ENCODE peak calls at places on chromosomes 11 and 22, in nine cellular contexts. One of them, this sample, is unnamed.

GRCh38 chr11:32113637-32114203 is 22.8 kb downstream of the RCN1 start:
- DNase-seq in stimulated activated CD4-positive, alpha-beta T cell treated with anti-CD3 and anti-CD28 coated beads, Interleukin-4, amount 100 ng/mL, for 48 hours: no peak
- DNase-seq in amniotic stem cell: no peak
- DNase-seq in NCI-H748 treated with DMSO at 0.1 percent for 48 hours: no peak
- DNase-seq in neural crest cell: no peak
- DNase-seq in NCI-H774: no peak
- DNase-seq in lung microvascular endothelial cell: no peak
- DNase-seq in RCC 7860: no peak
- DNase-seq in endothelial cell: no peak
- DNase-seq in this sample: no peak

GRCh38 chr11:34154059-34154875 is 48.8 kb downstream of the NAT10 start:
- DNase-seq in stimulated activated CD4-positive, alpha-beta T cell treated with anti-CD3 and anti-CD28 coated beads, Interleukin-4, amount 100 ng/mL, for 48 hours: no peak
- DNase-seq in amniotic stem cell: no peak
- DNase-seq in NCI-H748 treated with DMSO at 0.1 percent for 48 hours: no peak
- DNase-seq in neural crest cell: no peak
- DNase-seq in NCI-H774: no peak
- DNase-seq in lung microvascular endothelial cell: no peak
- DNase-seq in RCC 7860: no peak
- DNase-seq in endothelial cell: no peak
- DNase-seq in this sample: no peak

GRCh38 chr11:32262367-32262766 is 171.5 kb downstream of the RCN1 start:
- DNase-seq in stimulated activated CD4-positive, alpha-beta T cell treated with anti-CD3 and anti-CD28 coated beads, Interleukin-4, amount 100 ng/mL, for 48 hours: no peak
- DNase-seq in amniotic stem cell: no peak
- DNase-seq in NCI-H748 treated with DMSO at 0.1 percent for 48 hours: no peak
- DNase-seq in neural crest cell: no peak
- DNase-seq in NCI-H774: no peak
- DNase-seq in lung microvascular endothelial cell: no peak
- DNase-seq in RCC 7860: no peak
- DNase-seq in endothelial cell: no peak
- DNase-seq in this sample: no peak

GRCh38 chr22:34111210-34111824 is 191.0 kb upstream of the LARGE1 start:
- DNase-seq in stimulated activated CD4-positive, alpha-beta T cell treated with anti-CD3 and anti-CD28 coated beads, Interleukin-4, amount 100 ng/mL, for 48 hours: peak; percentile 4
- DNase-seq in amniotic stem cell: no peak
- DNase-seq in NCI-H748 treated with DMSO at 0.1 percent for 48 hours: no peak
- DNase-seq in neural crest cell: peak; percentile 25
- DNase-seq in NCI-H774: peak; percentile 1
- DNase-seq in lung microvascular endothelial cell: peak; percentile 12
- DNase-seq in RCC 7860: peak; percentile 14
- DNase-seq in endothelial cell: peak; percentile 13
- DNase-seq in this sample: peak; percentile 7

GRCh38 chr11:120229451-120230424 is 10.2 kb upstream of the POU2F3 start:
- DNase-seq in stimulated activated CD4-positive, alpha-beta T cell treated with anti-CD3 and anti-CD28 coated beads, Interleukin-4, amount 100 ng/mL, for 48 hours: no peak
- DNase-seq in amniotic stem cell: no peak
- DNase-seq in NCI-H748 treated with DMSO at 0.1 percent for 48 hours: no peak
- DNase-seq in neural crest cell: no peak
- DNase-seq in NCI-H774: no peak
- DNase-seq in lung microvascular endothelial cell: peak; percentile 48
- DNase-seq in RCC 7860: peak; percentile 4
- DNase-seq in endothelial cell: peak; percentile 41
- DNase-seq in this sample: peak; percentile 49

GRCh38 chr11:34523053-34523452 is 9.5 kb upstream of the ELF5 start:
- DNase-seq in stimulated activated CD4-positive, alpha-beta T cell treated with anti-CD3 and anti-CD28 coated beads, Interleukin-4, amount 100 ng/mL, for 48 hours: no peak
- DNase-seq in amniotic stem cell: no peak
- DNase-seq in NCI-H748 treated with DMSO at 0.1 percent for 48 hours: no peak
- DNase-seq in neural crest cell: no peak
- DNase-seq in NCI-H774: no peak
- DNase-seq in lung microvascular endothelial cell: no peak
- DNase-seq in RCC 7860: no peak
- DNase-seq in endothelial cell: no peak
- DNase-seq in this sample: no peak

GRCh38 chr22:47497666-47498065 is 735.2 kb downstream of the TBC1D22A start:
- DNase-seq in stimulated activated CD4-positive, alpha-beta T cell treated with anti-CD3 and anti-CD28 coated beads, Interleukin-4, amount 100 ng/mL, for 48 hours: no peak
- DNase-seq in amniotic stem cell: no peak
- DNase-seq in NCI-H748 treated with DMSO at 0.1 percent for 48 hours: no peak
- DNase-seq in neural crest cell: no peak
- DNase-seq in NCI-H774: no peak
- DNase-seq in lung microvascular endothelial cell: no peak
- DNase-seq in RCC 7860: no peak
- DNase-seq in endothelial cell: no peak
- DNase-seq in this sample: no peak

GRCh38 chr11:124751741-124752470 is at the start of gene VSIG2:
- DNase-seq in stimulated activated CD4-positive, alpha-beta T cell treated with anti-CD3 and anti-CD28 coated beads, Interleukin-4, amount 100 ng/mL, for 48 hours: no peak
- DNase-seq in amniotic stem cell: no peak
- DNase-seq in NCI-H748 treated with DMSO at 0.1 percent for 48 hours: no peak
- DNase-seq in neural crest cell: no peak
- DNase-seq in NCI-H774: no peak
- DNase-seq in lung microvascular endothelial cell: no peak
- DNase-seq in RCC 7860: no peak
- DNase-seq in endothelial cell: no peak
- DNase-seq in this sample: no peak

GRCh38 chr22:42742940-42743339 is 22.3 kb upstream of the A4GALT start:
- DNase-seq in stimulated activated CD4-positive, alpha-beta T cell treated with anti-CD3 and anti-CD28 coated beads, Interleukin-4, amount 100 ng/mL, for 48 hours: no peak
- DNase-seq in amniotic stem cell: no peak
- DNase-seq in NCI-H748 treated with DMSO at 0.1 percent for 48 hours: no peak
- DNase-seq in neural crest cell: no peak
- DNase-seq in NCI-H774: no peak
- DNase-seq in lung microvascular endothelial cell: no peak
- DNase-seq in RCC 7860: no peak
- DNase-seq in endothelial cell: no peak
- DNase-seq in this sample: no peak

GRCh38 chr22:33867118-33867863 is 53.0 kb downstream of the LARGE1 start:
- DNase-seq in stimulated activated CD4-positive, alpha-beta T cell treated with anti-CD3 and anti-CD28 coated beads, Interleukin-4, amount 100 ng/mL, for 48 hours: no peak
- DNase-seq in amniotic stem cell: no peak
- DNase-seq in NCI-H748 treated with DMSO at 0.1 percent for 48 hours: no peak
- DNase-seq in neural crest cell: no peak
- DNase-seq in NCI-H774: no peak
- DNase-seq in lung microvascular endothelial cell: no peak
- DNase-seq in RCC 7860: peak; percentile 36
- DNase-seq in endothelial cell: no peak
- DNase-seq in this sample: peak; percentile 81

GRCh38 chr22:37806409-37807338 is 1.1 kb upstream of the GCAT start:
- DNase-seq in stimulated activated CD4-positive, alpha-beta T cell treated with anti-CD3 and anti-CD28 coated beads, Interleukin-4, amount 100 ng/mL, for 48 hours: no peak
- DNase-seq in amniotic stem cell: no peak
- DNase-seq in NCI-H748 treated with DMSO at 0.1 percent for 48 hours: peak; percentile 16
- DNase-seq in neural crest cell: no peak
- DNase-seq in NCI-H774: no peak
- DNase-seq in lung microvascular endothelial cell: no peak
- DNase-seq in RCC 7860: no peak
- DNase-seq in endothelial cell: peak; percentile 35
- DNase-seq in this sample: peak; percentile 53

GRCh38 chr11:100866453-100866852 is 179.4 kb downstream of the ARHGAP42 start:
- DNase-seq in stimulated activated CD4-positive, alpha-beta T cell treated with anti-CD3 and anti-CD28 coated beads, Interleukin-4, amount 100 ng/mL, for 48 hours: no peak
- DNase-seq in amniotic stem cell: no peak
- DNase-seq in NCI-H748 treated with DMSO at 0.1 percent for 48 hours: no peak
- DNase-seq in neural crest cell: no peak
- DNase-seq in NCI-H774: no peak
- DNase-seq in lung microvascular endothelial cell: no peak
- DNase-seq in RCC 7860: no peak
- DNase-seq in endothelial cell: no peak
- DNase-seq in this sample: no peak

GRCh38 chr11:119828011-119828410 is 99.0 kb upstream of the NECTIN1 start:
- DNase-seq in stimulated activated CD4-positive, alpha-beta T cell treated with anti-CD3 and anti-CD28 coated beads, Interleukin-4, amount 100 ng/mL, for 48 hours: no peak
- DNase-seq in amniotic stem cell: no peak
- DNase-seq in NCI-H748 treated with DMSO at 0.1 percent for 48 hours: no peak
- DNase-seq in neural crest cell: no peak
- DNase-seq in NCI-H774: peak; percentile 21
- DNase-seq in lung microvascular endothelial cell: no peak
- DNase-seq in RCC 7860: no peak
- DNase-seq in endothelial cell: no peak
- DNase-seq in this sample: no peak

GRCh38 chr11:20584093-20584774 is 15.2 kb upstream of the SLC6A5 start:
- DNase-seq in stimulated activated CD4-positive, alpha-beta T cell treated with anti-CD3 and anti-CD28 coated beads, Interleukin-4, amount 100 ng/mL, for 48 hours: no peak
- DNase-seq in amniotic stem cell: no peak
- DNase-seq in NCI-H748 treated with DMSO at 0.1 percent for 48 hours: no peak
- DNase-seq in neural crest cell: no peak
- DNase-seq in NCI-H774: no peak
- DNase-seq in lung microvascular endothelial cell: no peak
- DNase-seq in RCC 7860: no peak
- DNase-seq in endothelial cell: no peak
- DNase-seq in this sample: no peak

GRCh38 chr11:130407978-130408377 is 20.4 kb downstream of the ADAMTS8 start:
- DNase-seq in stimulated activated CD4-positive, alpha-beta T cell treated with anti-CD3 and anti-CD28 coated beads, Interleukin-4, amount 100 ng/mL, for 48 hours: no peak
- DNase-seq in amniotic stem cell: peak; percentile 31
- DNase-seq in NCI-H748 treated with DMSO at 0.1 percent for 48 hours: no peak
- DNase-seq in neural crest cell: no peak
- DNase-seq in NCI-H774: no peak
- DNase-seq in lung microvascular endothelial cell: peak; percentile 30
- DNase-seq in RCC 7860: peak; percentile 58
- DNase-seq in endothelial cell: no peak
- DNase-seq in this sample: peak; percentile 72

GRCh38 chr11:45799562-45799961 is 5.4 kb upstream of the SLC35C1 start:
- DNase-seq in stimulated activated CD4-positive, alpha-beta T cell treated with anti-CD3 and anti-CD28 coated beads, Interleukin-4, amount 100 ng/mL, for 48 hours: no peak
- DNase-seq in amniotic stem cell: no peak
- DNase-seq in NCI-H748 treated with DMSO at 0.1 percent for 48 hours: no peak
- DNase-seq in neural crest cell: no peak
- DNase-seq in NCI-H774: no peak
- DNase-seq in lung microvascular endothelial cell: no peak
- DNase-seq in RCC 7860: no peak
- DNase-seq in endothelial cell: no peak
- DNase-seq in this sample: no peak

GRCh38 chr22:19495562-19496323 is 16.0 kb downstream of the CDC45 start:
- DNase-seq in stimulated activated CD4-positive, alpha-beta T cell treated with anti-CD3 and anti-CD28 coated beads, Interleukin-4, amount 100 ng/mL, for 48 hours: no peak
- DNase-seq in amniotic stem cell: no peak
- DNase-seq in NCI-H748 treated with DMSO at 0.1 percent for 48 hours: no peak
- DNase-seq in neural crest cell: no peak
- DNase-seq in NCI-H774: no peak
- DNase-seq in lung microvascular endothelial cell: peak; percentile 78
- DNase-seq in RCC 7860: no peak
- DNase-seq in endothelial cell: peak; percentile 18
- DNase-seq in this sample: peak; percentile 23

GRCh38 chr22:31206896-31207687 is 5.0 kb upstream of the LIMK2 start:
- DNase-seq in stimulated activated CD4-positive, alpha-beta T cell treated with anti-CD3 and anti-CD28 coated beads, Interleukin-4, amount 100 ng/mL, for 48 hours: no peak
- DNase-seq in amniotic stem cell: no peak
- DNase-seq in NCI-H748 treated with DMSO at 0.1 percent for 48 hours: no peak
- DNase-seq in neural crest cell: no peak
- DNase-seq in NCI-H774: no peak
- DNase-seq in lung microvascular endothelial cell: no peak
- DNase-seq in RCC 7860: no peak
- DNase-seq in endothelial cell: no peak
- DNase-seq in this sample: no peak

GRCh38 chr11:94910779-94911178 is 62.6 kb downstream of the CWC15 start:
- DNase-seq in stimulated activated CD4-positive, alpha-beta T cell treated with anti-CD3 and anti-CD28 coated beads, Interleukin-4, amount 100 ng/mL, for 48 hours: no peak
- DNase-seq in amniotic stem cell: no peak
- DNase-seq in NCI-H748 treated with DMSO at 0.1 percent for 48 hours: no peak
- DNase-seq in neural crest cell: no peak
- DNase-seq in NCI-H774: no peak
- DNase-seq in lung microvascular endothelial cell: no peak
- DNase-seq in RCC 7860: no peak
- DNase-seq in endothelial cell: no peak
- DNase-seq in this sample: peak; percentile 88